ENCODE peak calls at places on chromosomes 12 and 14, in five cellular contexts. J is retinal pigment epithelial cell, D is pancreas, P is left ventricle myocardium inferior, Q is upper lobe of right lung. X is an unnamed sample.

GRCh38 chr12:5720405-5721045 is 224.5 kb downstream of the ANO2 start:
- DNase-seq in J (no peak), D (no peak), P (no peak), Q (no peak), X (no peak)

GRCh38 chr12:47884501-47884900 is 20.3 kb downstream of the VDR start:
- DNase-seq in J (no peak), D (no peak), P (no peak), Q (no peak), X (no peak)

GRCh38 chr14:85566603-85567002 is 36.7 kb downstream of the FLRT2 start:
- DNase-seq in J (no peak), D (no peak), P (no peak), Q (no peak), X (no peak)

GRCh38 chr14:93007225-93007997 is 84.5 kb downstream of the CHGA start:
- DNase-seq in J (peak), D (no peak), P (no peak), Q (no peak), X (peak)

GRCh38 chr12:70774055-70774454 is 136.8 kb upstream of the PTPRB start:
- DNase-seq in J (no peak), D (no peak), P (no peak), Q (no peak), X (no peak)

GRCh38 chr14:67683821-67684220 is 9.4 kb upstream of the VTI1B start:
- DNase-seq in J (no peak), D (no peak), P (no peak), Q (no peak), X (no peak)

GRCh38 chr12:13124661-13125505 is 21.4 kb upstream of the GSG1 start:
- DNase-seq in J (no peak), D (no peak), P (no peak), Q (no peak), X (no peak)

GRCh38 chr12:46959484-46959883 is 119.9 kb upstream of the PCED1B start:
- DNase-seq in J (peak), D (no peak), P (no peak), Q (no peak), X (no peak)

GRCh38 chr12:29149691-29150382 is 759 bp downstream of the FAR2 start:
- DNase-seq in J (no peak), D (peak), P (no peak), Q (no peak), X (no peak)

DNA sequence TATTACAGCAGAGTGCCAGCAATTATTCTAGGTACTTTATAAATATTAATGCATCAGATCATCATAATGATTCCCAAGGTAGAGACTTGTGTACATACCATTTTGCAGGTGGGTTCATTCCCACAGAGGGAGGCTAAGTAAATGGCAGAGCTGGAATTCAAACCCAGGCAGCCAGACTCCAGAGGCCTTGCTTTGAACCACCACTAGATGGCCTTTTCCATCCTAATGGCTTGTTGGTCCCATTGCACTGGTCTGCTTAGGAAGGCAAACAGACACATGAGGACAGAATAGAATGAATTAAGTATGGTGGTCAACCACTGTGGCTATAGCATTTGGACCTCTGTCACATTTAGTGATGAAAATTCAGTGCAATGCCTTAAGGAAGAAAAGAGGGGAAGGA is 158.7 kb downstream of the METTL25 start:
- DNase-seq in J (no peak), D (no peak), P (no peak), Q (no peak), X (no peak)
- TF ChIP-seq CTCF in J (peak), D (no peak), P (no peak), Q (peak), X (peak)

GRCh38 chr12:2353281-2353680 is 300.5 kb downstream of the CACNA1C start:
- DNase-seq in J (no peak), D (no peak), P (no peak), Q (no peak), X (no peak)

GRCh38 chr12:2355604-2356003 is 302.8 kb downstream of the CACNA1C start:
- DNase-seq in J (no peak), D (no peak), P (no peak), Q (no peak), X (no peak)

GRCh38 chr12:2353691-2354090 is 300.9 kb downstream of the CACNA1C start:
- DNase-seq in J (no peak), D (no peak), P (no peak), Q (no peak), X (no peak)

GRCh38 chr12:2355198-2355597 is 302.4 kb downstream of the CACNA1C start:
- DNase-seq in J (no peak), D (no peak), P (no peak), Q (no peak), X (no peak)

DNA sequence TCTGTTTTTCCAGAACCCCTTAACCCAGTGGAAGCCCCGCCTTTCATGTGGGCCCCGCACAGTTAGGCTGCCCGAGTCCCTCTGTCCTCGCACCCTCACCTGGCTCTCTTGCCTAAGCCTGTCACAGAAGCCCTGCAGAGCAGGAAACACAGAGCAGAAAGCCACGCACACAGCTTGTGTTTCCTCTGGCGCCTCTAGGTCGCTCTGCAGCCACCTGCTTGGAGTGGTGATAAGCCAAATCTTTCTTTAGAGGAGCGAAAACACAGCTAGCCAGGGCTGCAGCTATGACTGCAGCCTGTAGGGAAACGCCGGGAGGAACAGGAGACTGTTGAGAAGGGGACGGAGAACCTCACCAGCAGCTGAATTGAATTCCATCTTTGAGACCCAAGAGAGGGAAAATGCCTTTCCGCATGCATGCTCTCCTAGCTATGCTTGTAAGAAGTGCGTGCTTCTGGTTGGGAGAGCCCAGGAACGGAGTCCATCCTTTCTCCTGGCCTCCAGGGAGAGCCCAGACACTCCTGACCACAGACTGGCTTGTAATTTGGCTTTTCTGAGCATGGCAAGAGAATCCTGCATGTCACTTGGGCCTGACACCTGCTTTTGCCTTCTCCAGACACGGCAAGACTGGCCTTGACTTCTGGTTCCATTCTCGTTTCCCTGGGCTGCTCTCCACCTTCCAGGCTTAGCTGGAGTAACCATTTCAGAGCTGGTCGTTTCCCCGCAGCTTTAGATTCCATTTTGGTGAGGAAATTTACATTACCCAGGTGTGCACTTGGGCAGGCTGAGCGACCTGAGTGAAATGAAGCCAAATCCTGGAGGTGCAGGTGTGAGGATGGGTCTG is 301.6 kb downstream of the CACNA1C start:
- DNase-seq in J (no peak), D (no peak), P (no peak), Q (no peak), X (no peak)
- TF ChIP-seq CTCF in J (no peak), D (no peak), P (peak), Q (no peak), X (no peak)

DNA sequence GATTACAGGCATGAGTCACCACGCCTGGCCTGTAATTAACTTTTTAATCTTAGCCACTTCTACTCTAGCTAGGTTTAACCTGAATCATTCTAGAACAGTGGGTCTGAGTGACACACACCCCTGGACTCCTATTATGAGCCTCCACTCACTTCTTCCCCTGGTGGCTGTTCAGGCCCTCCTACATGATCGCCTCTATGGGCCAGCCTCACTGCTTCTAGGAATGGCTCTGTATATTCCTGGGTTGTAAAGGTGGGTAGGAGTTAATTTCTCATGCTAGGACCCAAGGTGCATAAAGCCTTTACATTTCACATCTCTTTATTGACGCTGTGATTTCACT is 8.0 kb upstream of the RNU6-8 start:
- DNase-seq in J (no peak), D (no peak), P (no peak), Q (no peak), X (no peak)
- TF ChIP-seq CTCF in J (peak), D (no peak), P (no peak), Q (no peak), X (no peak)

DNA sequence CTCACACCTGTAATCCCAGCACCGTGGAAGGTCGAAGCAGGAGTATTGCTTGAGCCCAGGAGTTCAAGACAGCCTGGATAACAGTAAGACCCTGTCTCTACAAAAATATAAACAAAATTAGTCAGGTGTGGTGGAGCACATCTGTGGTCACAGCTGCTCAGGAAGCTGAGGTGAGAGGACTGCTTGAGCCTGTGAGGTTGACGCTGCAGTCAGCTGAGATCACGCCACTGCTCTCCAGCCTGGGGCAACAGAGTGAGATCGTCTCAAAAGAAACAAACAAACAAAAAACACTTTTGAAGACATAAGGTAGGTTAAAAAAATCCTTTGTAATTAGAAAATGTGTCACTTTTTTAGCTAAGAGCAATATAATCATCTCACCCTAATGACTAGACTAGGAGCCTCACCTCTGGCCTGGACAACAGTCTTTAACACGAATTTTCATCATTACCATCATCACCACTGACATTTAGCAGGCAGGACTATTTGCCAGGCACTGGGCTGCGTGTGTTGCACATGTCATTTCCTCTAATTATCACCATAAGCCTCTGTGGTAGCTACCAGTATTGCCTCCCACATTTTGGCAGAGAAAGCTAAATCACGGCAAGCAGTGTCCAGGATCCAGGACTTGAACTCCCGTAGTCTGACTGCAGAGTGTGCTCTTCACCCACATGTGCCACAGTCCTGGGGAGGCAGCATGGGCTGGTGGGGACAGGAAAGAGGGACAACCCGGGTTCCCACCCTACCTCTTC is 4.6 kb upstream of the SYCP3 start:
- DNase-seq in J (no peak), D (no peak), P (no peak), Q (no peak), X (no peak)
- TF ChIP-seq CTCF in J (no peak), D (no peak), P (no peak), Q (no peak), X (no peak)

DNA sequence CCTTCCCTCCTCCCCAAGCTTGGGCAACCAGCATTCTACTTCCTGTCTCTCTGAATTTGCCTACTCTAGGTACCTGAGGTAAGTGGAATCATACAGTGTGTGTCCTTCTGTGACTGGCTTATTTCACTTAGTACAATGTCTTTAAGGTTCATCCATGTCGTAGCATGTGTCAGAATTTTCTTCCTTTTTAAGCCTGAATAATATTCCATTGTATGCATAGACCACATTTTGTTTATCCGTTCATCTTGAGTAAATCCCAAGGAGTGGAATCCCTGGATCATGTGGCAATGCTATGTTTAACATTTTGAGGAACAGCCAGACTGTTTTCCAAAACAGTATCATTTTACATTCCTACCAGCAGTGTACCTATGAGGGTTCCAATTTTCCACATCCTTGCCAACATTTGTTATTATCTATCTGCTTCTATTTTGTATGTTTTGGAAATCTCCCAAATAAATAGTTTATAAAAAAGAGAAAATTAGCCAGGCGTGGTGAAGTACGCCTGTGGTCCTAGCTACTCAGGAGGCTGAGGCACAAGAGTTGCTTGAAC is 12.4 kb downstream of the HSP90AA1 start:
- DNase-seq in J (no peak), D (no peak), P (no peak), Q (no peak), X (no peak)
- TF ChIP-seq CTCF in J (no peak), D (no peak), P (no peak), Q (no peak), X (no peak)

DNA sequence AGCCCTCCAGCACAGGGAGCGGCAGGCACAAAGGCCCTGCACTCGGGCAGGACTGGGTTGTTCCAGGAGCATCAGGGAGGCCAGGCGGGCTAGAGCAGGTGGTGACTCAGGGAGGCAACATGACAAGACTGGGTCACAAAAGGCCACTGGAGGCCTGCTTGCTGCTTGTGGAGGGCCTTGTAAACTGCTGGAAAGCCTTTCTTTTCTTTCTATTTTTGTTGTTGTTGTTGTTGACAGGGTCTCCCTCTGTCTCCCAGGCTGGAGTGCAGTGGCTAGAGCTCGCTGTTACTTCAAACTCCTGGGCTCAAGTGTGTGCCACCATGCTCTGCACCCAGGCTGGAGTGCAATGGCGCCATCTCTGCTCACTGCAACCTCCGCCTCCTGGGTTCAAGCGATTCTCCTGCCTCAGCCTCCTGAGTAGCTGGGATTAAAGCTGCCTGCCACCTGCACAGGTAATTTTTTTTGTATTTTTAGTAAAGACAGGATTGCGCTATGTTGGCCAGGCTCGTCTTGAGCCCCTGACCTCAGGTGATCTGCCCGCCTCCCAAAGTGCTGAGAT is 11.8 kb upstream of the RCOR1 start:
- DNase-seq in J (no peak), D (no peak), P (no peak), Q (no peak), X (peak)
- TF ChIP-seq CTCF in J (no peak), D (no peak), P (no peak), Q (no peak), X (no peak)

GRCh38 chr14:91555531-91555930 is 45.4 kb upstream of the PPP4R3A start:
- DNase-seq in J (no peak), D (no peak), P (no peak), Q (no peak), X (no peak)

GRCh38 chr14:91554535-91555332 is 44.6 kb upstream of the PPP4R3A start:
- DNase-seq in J (no peak), D (no peak), P (no peak), Q (no peak), X (no peak)
- TF ChIP-seq CTCF in J (no peak), D (no peak), P (no peak), Q (no peak), X (no peak)

GRCh38 chr14:87934185-87934584 is 58.8 kb downstream of the GALC start:
- DNase-seq in J (no peak), D (no peak), P (no peak), Q (no peak), X (no peak)
- TF ChIP-seq CTCF in J (peak), D (no peak), P (no peak), Q (no peak), X (no peak)

X was measured in left lung.